ENCODE peak calls at places on chromosomes 11 and 22, in eight cellular contexts. F is tibial nerve, W is ovary, J is A549, E is stomach, B is transverse colon, U is H1, N is SK-N-SH. L is an unnamed sample.

GRCh38 chr11:14026961-14027360 is 64.4 kb downstream of the SPON1 start:
- DNase-seq in F (no peak), W (peak; percentile 50), J (no peak), E (no peak), B (no peak), U (no peak), N (no peak), L (peak; percentile 69)

GRCh38 chr11:59550842-59551650 is 39.7 kb downstream of the OR4D9 start:
- DNase-seq in F (peak; percentile 90), W (peak; percentile 84), J (peak; percentile 95), E (peak; percentile 76), B (peak; percentile 76), U (peak; percentile 86), N (peak; percentile 44), L (peak; percentile 92)

GRCh38 chr11:335779-336665 is 15.4 kb upstream of the IFITM3 start:
- DNase-seq in F (no peak), W (peak; percentile 84), J (no peak), E (no peak), B (no peak), U (no peak), N (no peak), L (peak; percentile 64)

GRCh38 chr11:10622108-10622507 is 53.6 kb upstream of the LYVE1 start:
- DNase-seq in F (no peak), W (no peak), J (no peak), E (no peak), B (no peak), U (peak; percentile 41), N (no peak), L (no peak)

GRCh38 chr11:116838321-116839084 is 1.1 kb upstream of the APOA1 start:
- DNase-seq in F (no peak), W (no peak), J (no peak), E (no peak), B (no peak), U (no peak), N (no peak), L (peak; percentile 7)

GRCh38 chr11:70759846-70760245 is 361.5 kb downstream of the CTTN start:
- DNase-seq in F (no peak), W (no peak), J (no peak), E (no peak), B (no peak), U (no peak), N (no peak), L (peak; percentile 28)

GRCh38 chr11:32052218-32052617 is 38.7 kb upstream of the RCN1 start:
- DNase-seq in F (peak; percentile 72), W (peak; percentile 44), J (peak; percentile 38), E (peak; percentile 62), B (peak; percentile 46), U (peak; percentile 73), N (peak; percentile 43), L (peak; percentile 70)

GRCh38 chr11:61966673-61967176 is 709 bp downstream of the FTH1 start:
- DNase-seq in F (no peak), W (no peak), J (peak; percentile 51), E (no peak), B (no peak), U (no peak), N (peak; percentile 45), L (peak; percentile 70)

GRCh38 chr22:41888638-41889200 is 26.2 kb downstream of the SHISA8 start:
- DNase-seq in F (no peak), W (no peak), J (no peak), E (no peak), B (no peak), U (no peak), N (no peak), L (no peak)

GRCh38 chr22:23718371-23719165 is 27.8 kb downstream of the RGL4 start:
- DNase-seq in F (no peak), W (no peak), J (peak; percentile 16), E (no peak), B (no peak), U (no peak), N (no peak), L (no peak)

GRCh38 chr22:23714596-23715588 is 24.1 kb downstream of the RGL4 start:
- DNase-seq in F (no peak), W (no peak), J (no peak), E (no peak), B (no peak), U (no peak), N (no peak), L (no peak)

GRCh38 chr22:23716811-23717801 is 26.3 kb downstream of the RGL4 start:
- DNase-seq in F (peak; percentile 80), W (peak; percentile 92), J (peak; percentile 88), E (peak; percentile 87), B (peak; percentile 88), U (peak; percentile 96), N (peak; percentile 96), L (peak; percentile 93)

GRCh38 chr22:23713696-23714595 is 23.1 kb downstream of the RGL4 start:
- DNase-seq in F (no peak), W (no peak), J (no peak), E (no peak), B (no peak), U (no peak), N (no peak), L (no peak)

DNA sequence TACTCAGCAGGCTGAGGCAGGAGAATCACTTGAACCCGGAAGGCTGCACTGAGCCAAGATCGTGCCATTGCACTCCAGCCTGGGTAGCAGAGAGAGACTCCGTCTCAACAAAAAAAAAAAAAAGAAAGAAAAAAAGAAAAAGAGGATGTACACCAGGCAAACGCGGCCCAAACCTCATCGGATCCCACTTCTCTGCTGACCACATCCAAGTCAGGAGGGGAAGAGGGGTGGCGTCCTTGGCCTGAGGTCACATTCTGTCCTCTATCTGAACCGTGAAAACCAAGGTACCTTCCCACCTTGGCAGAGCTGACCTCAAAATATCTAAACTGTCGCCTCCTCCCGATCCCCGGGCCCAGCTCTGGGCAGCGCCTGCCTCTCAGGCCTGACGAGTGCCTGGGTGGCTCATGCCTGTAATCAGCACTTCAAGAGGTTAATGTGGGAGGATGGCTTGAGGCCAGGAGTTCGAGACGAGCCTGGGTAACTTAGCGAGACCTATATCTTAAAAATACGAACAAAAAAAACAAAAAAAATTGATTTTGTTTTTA is 25.1 kb downstream of the RGL4 start:
- DNase-seq in F (no peak), W (peak; percentile 37), J (no peak), E (no peak), B (no peak), U (no peak), N (no peak), L (no peak)
- H3K4me3 ChIP-seq in F (peak overlapping the region; percentile 100), W (peak overlapping the region; percentile 79), J (peak overlapping the region; percentile 69), E (peak overlapping the region; percentile 73), B (peak overlapping the region; percentile 97), U (peak overlapping the region; percentile 77), N (peak overlapping the region; percentile 84), L (no peak overlapping the region)

DNA sequence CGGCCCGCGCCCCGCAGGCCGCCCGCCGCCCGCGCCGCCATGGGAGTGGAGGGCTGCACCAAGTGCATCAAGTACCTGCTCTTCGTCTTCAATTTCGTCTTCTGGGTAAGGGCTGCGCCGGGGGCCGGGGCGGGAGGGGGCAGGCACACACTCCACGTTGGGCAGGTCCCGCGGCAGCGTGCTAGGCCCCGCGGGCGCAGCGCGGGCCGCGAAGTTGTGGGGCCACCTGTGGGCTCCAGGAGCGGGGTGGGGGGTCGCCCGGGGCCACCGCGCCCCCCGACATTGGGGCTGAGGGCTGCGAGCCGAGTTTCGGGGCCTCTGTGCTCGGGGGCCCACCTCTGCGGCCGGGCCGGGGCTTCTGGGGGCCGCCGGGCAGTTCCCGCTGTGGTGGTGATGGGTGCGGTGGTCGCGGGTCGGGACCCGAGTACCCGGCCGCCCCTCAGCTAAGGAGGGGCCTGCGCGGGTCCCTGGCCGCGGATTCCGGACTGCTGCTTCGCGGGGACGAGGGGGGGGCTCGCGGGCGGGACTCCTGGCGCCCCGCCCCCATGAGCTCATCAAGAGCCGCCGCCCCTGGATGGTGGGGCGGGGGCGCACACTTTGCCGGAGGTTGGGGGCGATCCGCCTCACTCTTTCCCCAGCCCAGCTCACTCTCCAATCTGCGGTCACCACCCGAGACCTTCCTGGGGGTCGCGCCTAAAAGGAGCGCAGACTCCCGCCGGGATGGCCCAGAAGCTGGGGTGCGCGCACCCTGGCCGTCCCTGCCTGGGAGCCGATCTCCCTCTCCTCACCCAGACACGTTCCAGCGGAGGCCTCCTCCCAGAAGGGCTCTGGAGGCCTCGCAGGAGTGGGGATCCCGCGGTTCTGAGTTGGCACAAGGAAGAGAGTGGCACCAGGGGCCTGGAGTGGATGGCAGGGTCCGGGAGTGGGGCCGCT is 667 bp downstream of the CD81 start:
- DNase-seq in F (peak; percentile 76), W (peak; percentile 85), J (peak; percentile 37), E (peak; percentile 69), B (peak; percentile 72), U (peak; percentile 73), N (peak; percentile 95), L (peak; percentile 88)
- TF ChIP-seq EP300 in F (peak; percentile 82), W (no peak), J (no peak), E (no peak), B (no peak), U (no peak), N (no peak), L (no peak)

GRCh38 chr11:3161309-3161708 is 3.8 kb downstream of the OSBPL5 start:
- DNase-seq in F (no peak), W (peak; percentile 32), J (no peak), E (no peak), B (peak; percentile 7), U (no peak), N (no peak), L (peak; percentile 70)

GRCh38 chr11:3164138-3164539 is 971 bp downstream of the OSBPL5 start:
- DNase-seq in F (no peak), W (peak; percentile 55), J (no peak), E (no peak), B (peak; percentile 10), U (no peak), N (peak; percentile 59), L (peak; percentile 71)

GRCh38 chr11:3161720-3162409 is 3.2 kb downstream of the OSBPL5 start:
- DNase-seq in F (no peak), W (peak; percentile 21), J (no peak), E (no peak), B (peak; percentile 5), U (no peak), N (peak; percentile 9), L (no peak)

GRCh38 chr11:3163241-3163981 is 1.7 kb downstream of the OSBPL5 start:
- DNase-seq in F (no peak), W (peak; percentile 28), J (no peak), E (no peak), B (peak; percentile 9), U (no peak), N (peak; percentile 71), L (no peak)

DNA sequence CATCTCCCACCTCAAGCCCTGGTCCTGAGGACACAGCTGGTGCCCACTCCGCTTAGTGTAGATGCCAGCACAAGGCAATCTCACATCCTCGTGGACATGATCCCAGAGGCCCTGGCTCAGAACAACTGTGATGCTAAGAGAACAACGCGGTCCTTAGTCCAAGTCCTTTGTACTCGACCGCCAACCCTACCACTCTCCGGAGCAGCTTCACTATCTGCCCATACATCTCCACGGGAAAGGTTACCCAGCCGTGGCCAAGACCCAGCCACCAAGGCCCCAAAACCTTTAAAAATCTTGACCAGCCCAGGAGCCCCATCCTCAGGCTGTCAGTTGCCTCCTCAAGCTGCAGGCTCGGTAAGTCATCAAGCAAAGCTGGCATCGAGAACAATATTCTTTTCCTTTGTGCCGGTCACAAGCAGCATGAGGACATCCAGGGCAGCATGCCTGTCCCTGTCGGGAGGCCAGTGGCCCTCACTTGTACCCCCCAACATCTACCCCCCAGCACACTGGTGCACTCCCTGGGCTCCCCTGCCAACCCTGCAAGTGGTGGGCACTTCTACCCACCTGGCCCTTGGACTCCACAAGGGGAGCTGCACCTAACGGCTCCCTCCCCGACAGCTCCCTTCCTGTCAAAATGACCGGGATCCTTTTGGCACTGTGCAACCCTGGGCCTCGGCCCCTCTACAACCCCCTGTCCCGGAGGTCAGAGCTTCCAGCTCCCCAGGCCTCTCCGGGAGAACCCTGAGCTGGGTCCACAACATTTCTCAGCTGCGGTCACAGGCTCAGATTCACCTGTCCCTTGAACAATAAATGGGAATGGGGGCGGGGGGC is 2.5 kb downstream of the OSBPL5 start:
- DNase-seq in F (no peak), W (peak; percentile 26), J (no peak), E (no peak), B (peak; percentile 7), U (no peak), N (no peak), L (no peak)
- H3K27ac ChIP-seq in F (peak overlapping the region; percentile 70), W (no peak overlapping the region), J (no peak overlapping the region), E (peak overlapping the region; percentile 83), B (peak overlapping the region; percentile 85), U (no peak overlapping the region), N (no peak overlapping the region), L (peak overlapping the region; percentile 91)

GRCh38 chr11:126464796-126465195 is 109.3 kb downstream of the ST3GAL4 start:
- DNase-seq in F (no peak), W (no peak), J (no peak), E (no peak), B (no peak), U (no peak), N (no peak), L (no peak)
- H3K4me3 ChIP-seq in F (no peak overlapping the region), W (no peak overlapping the region), J (no peak overlapping the region), E (no peak overlapping the region), B (no peak overlapping the region), U (no peak overlapping the region), N (no peak overlapping the region), L (no peak overlapping the region)